ENCODE peak calls at places on chromosomes 11 and 22, in five cellular contexts. F is naive B cell, Y is AG20443, L is fibroblast of mammary gland, S is keratinocyte. W is an unnamed sample.
A peak's percentile ranks its signal among the peaks of the same experiment; 100 is the strongest.

GRCh38 chr22:38298312-38299000 is 18.8 kb downstream of the CSNK1E start:
- DNase-seq in F (peak; percentile 36), Y (peak; percentile 57), L (peak; percentile 99), S (peak; percentile 98), W (no peak)

GRCh38 chr11:93407777-93408401 is 77.3 kb downstream of the DEUP1 start:
- DNase-seq in F (no peak), Y (no peak), L (peak; percentile 53), S (no peak), W (no peak)

GRCh38 chr11:61362542-61362875 is 335 bp downstream of the TMEM138 start:
- DNase-seq in F (no peak), Y (peak; percentile 64), L (peak; percentile 72), S (no peak), W (no peak)

GRCh38 chr11:90192869-90193582 is 29.8 kb downstream of the CHORDC1 start:
- DNase-seq in F (no peak), Y (no peak), L (no peak), S (no peak), W (no peak)

GRCh38 chr22:24236656-24237055 is 8.2 kb downstream of the GGT5 start:
- DNase-seq in F (no peak), Y (no peak), L (peak; percentile 44), S (no peak), W (no peak)

GRCh38 chr11:45036010-45036409 is 85.3 kb upstream of the TP53I11 start:
- DNase-seq in F (no peak), Y (no peak), L (no peak), S (no peak), W (no peak)

GRCh38 chr11:33545941-33546340 is 154.7 kb downstream of the C11orf91 start:
- DNase-seq in F (no peak), Y (peak; percentile 65), L (no peak), S (no peak), W (no peak)

GRCh38 chr11:114775849-114776621 is 97.7 kb downstream of the NXPE2 start:
- DNase-seq in F (no peak), Y (no peak), L (no peak), S (no peak), W (no peak)

GRCh38 chr11:47916361-47916841 is 64.0 kb upstream of the PTPRJ start:
- DNase-seq in F (no peak), Y (no peak), L (no peak), S (no peak), W (no peak)

GRCh38 chr22:30806391-30806861 is 111.8 kb downstream of the OSBP2 start:
- DNase-seq in F (no peak), Y (no peak), L (peak; percentile 46), S (peak; percentile 52), W (peak; percentile 47)

GRCh38 chr22:49398115-49398514 is 429.6 kb downstream of the BRD1 start:
- DNase-seq in F (no peak), Y (no peak), L (no peak), S (no peak), W (no peak)

GRCh38 chr11:34941688-34942087 is 25.3 kb downstream of the PDHX start:
- DNase-seq in F (no peak), Y (no peak), L (no peak), S (no peak), W (no peak)

GRCh38 chr11:78653294-78653909 is 78.7 kb upstream of the NARS2 start:
- DNase-seq in F (no peak), Y (no peak), L (no peak), S (no peak), W (no peak)